ENCODE peak calls at places on chromosomes 16 and 17, in four cellular contexts. One of them, this sample, is unnamed.

GRCh38 chr17:46163316-46163715 is 29.9 kb downstream of the KANSL1 start:
- DNase-seq in body of pancreas: no peak
- DNase-seq in upper lobe of right lung: no peak
- DNase-seq in breast epithelium: no peak
- DNase-seq in this sample: peak; percentile 20

GRCh38 chr17:6712058-6712853 is 913 bp downstream of the SLC13A5 start:
- DNase-seq in body of pancreas: no peak
- DNase-seq in upper lobe of right lung: no peak
- DNase-seq in breast epithelium: peak; percentile 64
- DNase-seq in this sample: peak; percentile 76

GRCh38 chr16:73196670-73197069 is 148.7 kb upstream of the ZFHX3 start:
- DNase-seq in body of pancreas: peak; percentile 85
- DNase-seq in upper lobe of right lung: peak; percentile 71
- DNase-seq in breast epithelium: peak; percentile 27
- DNase-seq in this sample: peak; percentile 69

GRCh38 chr17:48483471-48484131 is 47.2 kb downstream of the HOXB1 start:
- DNase-seq in body of pancreas: peak; percentile 7
- DNase-seq in breast epithelium: peak; percentile 61
- DNase-seq in upper lobe of right lung: no peak
- DNase-seq in this sample: peak; percentile 75

GRCh38 chr17:65556014-65556909 is 5.2 kb downstream of the AXIN2 start:
- DNase-seq in body of pancreas: peak; percentile 91
- DNase-seq in upper lobe of right lung: peak; percentile 95
- DNase-seq in breast epithelium: peak; percentile 58
- DNase-seq in this sample: peak; percentile 35

GRCh38 chr16:58264961-58265479 is 29.8 kb downstream of the PRSS54 start:
- DNase-seq in upper lobe of right lung: no peak
- DNase-seq in breast epithelium: peak; percentile 65
- DNase-seq in body of pancreas: no peak
- DNase-seq in this sample: peak; percentile 86

GRCh38 chr17:48995332-48995870 is 1.8 kb upstream of the IGF2BP1 start:
- DNase-seq in breast epithelium: no peak
- DNase-seq in body of pancreas: no peak
- DNase-seq in upper lobe of right lung: no peak
- DNase-seq in this sample: no peak

GRCh38 chr17:35900280-35900679 is 20.1 kb upstream of the CCL5 start:
- DNase-seq in upper lobe of right lung: no peak
- DNase-seq in body of pancreas: no peak
- DNase-seq in breast epithelium: no peak
- DNase-seq in this sample: peak; percentile 23

GRCh38 chr17:511001-511690 is 158.5 kb upstream of the RPH3AL start:
- DNase-seq in upper lobe of right lung: no peak
- DNase-seq in body of pancreas: no peak
- DNase-seq in breast epithelium: no peak
- DNase-seq in this sample: no peak

GRCh38 chr17:79362996-79363305 is 247.9 kb downstream of the RBFOX3 start:
- DNase-seq in upper lobe of right lung: no peak
- DNase-seq in breast epithelium: no peak
- DNase-seq in body of pancreas: no peak
- DNase-seq in this sample: no peak

GRCh38 chr17:48153711-48154642 is 46.4 kb downstream of the SNX11 start:
- DNase-seq in breast epithelium: no peak
- DNase-seq in upper lobe of right lung: no peak
- DNase-seq in body of pancreas: peak; percentile 89
- DNase-seq in this sample: peak; percentile 42

GRCh38 chr16:179431-179830 is 828 bp upstream of the HBQ1 start:
- DNase-seq in breast epithelium: no peak
- DNase-seq in upper lobe of right lung: no peak
- DNase-seq in body of pancreas: no peak
- DNase-seq in this sample: no peak

GRCh38 chr17:77770331-77771105 is 188.0 kb upstream of the TNRC6C start:
- DNase-seq in upper lobe of right lung: no peak
- DNase-seq in breast epithelium: no peak
- DNase-seq in body of pancreas: no peak
- DNase-seq in this sample: no peak

GRCh38 chr17:60641810-60642220 is 35.8 kb upstream of the BCAS3 start:
- DNase-seq in body of pancreas: peak; percentile 70
- DNase-seq in breast epithelium: no peak
- DNase-seq in upper lobe of right lung: no peak
- DNase-seq in this sample: peak; percentile 46

GRCh38 chr17:63881935-63882601 is at the start of gene GH2:
- DNase-seq in body of pancreas: peak; percentile 69
- DNase-seq in breast epithelium: no peak
- DNase-seq in upper lobe of right lung: no peak
- DNase-seq in this sample: peak; percentile 79

GRCh38 chr17:50328360-50328759 is 17.6 kb upstream of the XYLT2 start:
- DNase-seq in upper lobe of right lung: no peak
- DNase-seq in breast epithelium: no peak
- DNase-seq in body of pancreas: no peak
- DNase-seq in this sample: no peak

GRCh38 chr17:49901460-49902331 is 53.8 kb upstream of the TAC4 start:
- DNase-seq in upper lobe of right lung: peak; percentile 75
- DNase-seq in breast epithelium: no peak
- DNase-seq in body of pancreas: peak; percentile 39
- DNase-seq in this sample: peak; percentile 65

GRCh38 chr16:85192233-85192632 is 80.0 kb upstream of the CIBAR2 start:
- DNase-seq in upper lobe of right lung: no peak
- DNase-seq in breast epithelium: no peak
- DNase-seq in body of pancreas: no peak
- DNase-seq in this sample: peak; percentile 52

GRCh38 chr17:82486186-82487084 is 27.9 kb downstream of the NARF start:
- DNase-seq in upper lobe of right lung: no peak
- DNase-seq in breast epithelium: no peak
- DNase-seq in body of pancreas: no peak
- DNase-seq in this sample: no peak

GRCh38 chr16:72561-73537 is at the start of gene RHBDF1:
- DNase-seq in body of pancreas: peak; percentile 81
- DNase-seq in upper lobe of right lung: peak; percentile 86
- DNase-seq in breast epithelium: no peak
- DNase-seq in this sample: peak; percentile 74

GRCh38 chr17:45293413-45294211 is 23.2 kb downstream of the MAP3K14 start:
- DNase-seq in breast epithelium: peak; percentile 78
- DNase-seq in upper lobe of right lung: peak; percentile 83
- DNase-seq in body of pancreas: peak; percentile 81
- DNase-seq in this sample: peak; percentile 76

GRCh38 chr17:79977711-79978544 is 57.7 kb downstream of the TBC1D16 start:
- DNase-seq in upper lobe of right lung: peak; percentile 50
- DNase-seq in body of pancreas: peak; percentile 6
- DNase-seq in breast epithelium: no peak
- DNase-seq in this sample: no peak

GRCh38 chr17:61139219-61139618 is 260.4 kb upstream of the TBX2 start:
- DNase-seq in breast epithelium: peak; percentile 32
- DNase-seq in upper lobe of right lung: no peak
- DNase-seq in body of pancreas: peak; percentile 6
- DNase-seq in this sample: no peak

GRCh38 chr17:77512062-77512946 is 371.5 kb downstream of the SEC14L1 start:
- DNase-seq in breast epithelium: no peak
- DNase-seq in body of pancreas: no peak
- DNase-seq in upper lobe of right lung: peak; percentile 19
- DNase-seq in this sample: no peak

GRCh38 chr16:23941963-23942564 is 106.3 kb downstream of the PRKCB start:
- DNase-seq in body of pancreas: no peak
- DNase-seq in breast epithelium: no peak
- DNase-seq in upper lobe of right lung: no peak
- DNase-seq in this sample: no peak

GRCh38 chr16:67157892-67158635 is 1.6 kb downstream of the TRADD start:
- DNase-seq in body of pancreas: no peak
- DNase-seq in upper lobe of right lung: no peak
- DNase-seq in breast epithelium: no peak
- DNase-seq in this sample: no peak

GRCh38 chr16:29820271-29820701 is at the start of gene MVP:
- DNase-seq in body of pancreas: peak; percentile 86
- DNase-seq in upper lobe of right lung: peak; percentile 86
- DNase-seq in breast epithelium: no peak
- DNase-seq in this sample: peak; percentile 80

GRCh38 chr17:31586946-31587345 is 195.5 kb downstream of the RAB11FIP4 start:
- DNase-seq in body of pancreas: no peak
- DNase-seq in breast epithelium: no peak
- DNase-seq in upper lobe of right lung: no peak
- DNase-seq in this sample: no peak

GRCh38 chr16:74713876-74714275 is 13.2 kb upstream of the MLKL start:
- DNase-seq in breast epithelium: no peak
- DNase-seq in upper lobe of right lung: peak; percentile 48
- DNase-seq in body of pancreas: no peak
- DNase-seq in this sample: no peak

GRCh38 chr16:81457326-81458133 is 12.9 kb downstream of the CMIP start:
- DNase-seq in body of pancreas: peak; percentile 35
- DNase-seq in upper lobe of right lung: no peak
- DNase-seq in breast epithelium: no peak
- DNase-seq in this sample: peak; percentile 56

GRCh38 chr17:43831633-43832032 is 1.3 kb downstream of the MPP3 start:
- DNase-seq in breast epithelium: no peak
- DNase-seq in upper lobe of right lung: peak; percentile 83
- DNase-seq in body of pancreas: no peak
- DNase-seq in this sample: no peak

GRCh38 chr17:46121165-46121764 is 72.0 kb downstream of the KANSL1 start:
- DNase-seq in breast epithelium: no peak
- DNase-seq in upper lobe of right lung: no peak
- DNase-seq in body of pancreas: no peak
- DNase-seq in this sample: no peak

GRCh38 chr17:54754560-54754959 is 146.1 kb upstream of the TOM1L1 start:
- DNase-seq in body of pancreas: peak; percentile 4
- DNase-seq in breast epithelium: no peak
- DNase-seq in upper lobe of right lung: no peak
- DNase-seq in this sample: no peak

DNA sequence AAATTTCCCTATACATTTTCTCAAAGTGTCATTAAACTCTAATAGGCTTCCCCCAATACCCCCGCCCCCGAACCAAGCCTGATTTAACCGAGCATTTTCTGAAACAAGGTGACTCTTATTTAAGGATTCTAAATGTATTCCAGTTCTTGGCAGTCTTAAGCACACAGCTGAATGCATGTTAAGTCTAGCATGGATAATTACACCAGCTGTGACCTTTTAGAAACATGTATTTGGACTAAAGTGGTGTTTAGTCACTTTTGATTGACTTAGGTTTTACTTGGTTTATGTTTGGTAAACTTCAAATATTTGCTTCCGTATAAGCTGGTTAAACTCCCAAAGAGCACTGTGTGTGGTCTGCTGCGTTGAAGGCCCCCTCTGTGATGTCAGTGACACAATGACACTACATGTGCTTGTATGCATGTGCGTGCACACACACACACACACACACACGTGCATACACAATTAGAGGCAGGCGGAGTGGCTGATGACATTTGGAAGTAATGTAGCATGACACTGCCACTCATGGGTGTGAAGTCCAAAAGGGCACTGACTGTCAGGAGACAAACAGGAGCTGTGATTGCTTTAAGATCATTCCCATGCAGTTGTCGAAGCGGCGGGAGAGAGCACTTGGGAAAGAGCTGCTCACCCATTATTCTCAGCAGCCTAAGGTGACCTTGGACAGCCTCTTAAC is 156.1 kb upstream of the CDH13 start:
- DNase-seq in breast epithelium: no peak
- DNase-seq in body of pancreas: no peak
- DNase-seq in upper lobe of right lung: no peak
- DNase-seq in this sample: no peak
- TF ChIP-seq CTCF in breast epithelium: no peak
- TF ChIP-seq CTCF in body of pancreas: no peak
- TF ChIP-seq CTCF in upper lobe of right lung: no peak
- TF ChIP-seq CTCF in this sample: no peak

DNA sequence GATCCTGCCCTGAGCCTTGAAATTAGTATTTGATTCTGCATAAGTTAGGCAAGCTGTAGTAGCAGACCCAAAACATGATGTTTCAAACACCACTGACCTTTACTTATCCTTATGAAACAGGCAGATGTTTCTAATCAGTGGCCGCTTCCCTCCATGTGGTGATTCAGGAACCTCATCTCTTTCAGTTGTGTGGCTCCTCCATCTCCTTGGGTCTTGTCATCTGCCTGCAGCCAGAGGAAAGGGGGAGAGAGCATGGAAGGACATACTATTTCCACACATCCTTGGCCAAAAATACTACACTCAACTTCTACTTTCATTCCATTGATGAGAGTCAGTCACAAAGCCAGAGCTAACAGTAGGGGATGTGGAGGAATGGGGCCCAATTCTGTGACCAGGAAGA is 41.6 kb upstream of the IRX6 start:
- DNase-seq in upper lobe of right lung: no peak
- DNase-seq in body of pancreas: no peak
- DNase-seq in breast epithelium: no peak
- DNase-seq in this sample: no peak
- H3K27ac ChIP-seq in upper lobe of right lung: no peak overlapping the region
- H3K27ac ChIP-seq in body of pancreas: no peak overlapping the region
- H3K27ac ChIP-seq in breast epithelium: no peak overlapping the region
- H3K27ac ChIP-seq in this sample: no peak overlapping the region

GRCh38 chr17:28492352-28493310 is 13.5 kb upstream of the FOXN1 start:
- DNase-seq in body of pancreas: no peak
- DNase-seq in breast epithelium: peak; percentile 28
- DNase-seq in upper lobe of right lung: no peak
- DNase-seq in this sample: peak; percentile 48
- TF ChIP-seq CTCF in body of pancreas: no peak
- TF ChIP-seq CTCF in breast epithelium: no peak
- TF ChIP-seq CTCF in upper lobe of right lung: no peak
- TF ChIP-seq CTCF in this sample: peak; percentile 7

DNA sequence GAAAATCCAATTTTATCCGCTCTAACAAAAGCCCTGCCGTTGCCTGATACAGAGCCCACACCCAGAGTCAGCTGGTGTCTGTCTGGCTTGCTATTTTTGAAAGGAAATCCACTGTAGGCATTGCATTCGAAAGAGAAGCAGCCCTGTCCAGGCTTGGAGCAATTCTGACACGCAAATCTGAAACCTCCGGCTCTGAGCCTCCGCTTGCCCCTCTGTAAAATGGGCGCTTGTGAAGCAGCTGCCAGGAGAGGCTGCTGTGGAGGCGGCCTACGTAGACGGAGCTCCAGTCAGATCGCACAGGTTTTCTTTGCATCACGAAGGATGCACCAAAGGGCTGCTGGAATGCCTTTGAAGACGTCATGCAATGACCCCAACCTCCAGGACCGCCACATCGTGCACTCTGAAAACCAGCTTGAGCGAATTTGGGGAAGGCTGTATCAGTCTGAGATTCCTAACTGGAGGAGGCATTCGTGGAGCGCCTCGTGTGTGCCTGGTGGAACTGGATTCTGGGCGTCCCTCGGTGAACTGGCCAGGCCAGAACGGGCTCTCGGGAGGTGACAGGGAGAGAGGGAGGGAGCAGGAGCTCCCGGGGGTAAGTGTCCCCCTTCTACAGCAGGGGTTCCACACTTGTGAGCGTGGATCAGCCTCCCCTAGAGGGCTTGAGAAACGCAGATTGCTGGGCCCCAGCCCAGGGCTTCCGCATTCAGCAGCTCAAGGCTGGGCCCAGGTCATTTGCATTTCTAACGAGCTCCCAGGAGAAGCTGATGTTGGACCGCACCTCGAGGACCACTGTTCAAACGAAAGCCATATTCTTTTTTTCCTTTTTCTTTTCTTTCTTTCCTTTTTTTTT is 215.5 kb downstream of the MRTFB start:
- DNase-seq in breast epithelium: no peak
- DNase-seq in upper lobe of right lung: peak; percentile 57
- DNase-seq in body of pancreas: no peak
- DNase-seq in this sample: peak; percentile 19
- H3K27ac ChIP-seq in breast epithelium: peak overlapping the region; percentile 89
- H3K27ac ChIP-seq in upper lobe of right lung: peak overlapping the region; percentile 86
- H3K27ac ChIP-seq in body of pancreas: no peak overlapping the region
- H3K27ac ChIP-seq in this sample: peak overlapping the region; percentile 79